ENCODE peak calls at places on chromosomes 4 and X, in seven cellular contexts. S is cardiac muscle cell, A is heart right ventricle, G is adipocyte, C is neuronal stem cell, Y is PC-9, R is endothelial cell of umbilical vein. V is an unnamed sample. For H3K9me3 and H3K36me3, the result is how much of the 10 kb centered on the place peaks cover.

GRCh38 chrX:2547746-2548145 is 47.0 kb upstream of the DHRSX start:
- DNase-seq in C (no peak), A (no peak), S (no peak), G (no peak), Y (no peak), R (no peak), V (no peak)

GRCh38 chr4:180617203-180617602 is 1626.0 kb upstream of the TENM3 start:
- DNase-seq in A (no peak), R (no peak), S (no peak), G (no peak), Y (no peak), C (no peak), V (no peak)

GRCh38 chrX:21638311-21638710 is 19.8 kb downstream of the KLHL34 start:
- DNase-seq in A (no peak), G (no peak), R (no peak), C (no peak), Y (no peak), S (no peak), V (peak)

GRCh38 chr4:8689741-8690140 is 97.2 kb downstream of the CPZ start:
- DNase-seq in R (no peak), Y (no peak), G (no peak), S (no peak), C (no peak), A (no peak), V (no peak)

GRCh38 chr4:24910504-24910903 is 2.3 kb downstream of the CCDC149 start:
- DNase-seq in A (no peak), Y (no peak), G (peak), S (no peak), R (no peak), C (no peak), V (peak)

GRCh38 chr4:156958276-156959074 is 13.1 kb downstream of the PDGFC start:
- DNase-seq in G (peak), R (no peak), S (no peak), C (no peak), A (no peak), Y (no peak), V (peak)

GRCh38 chr4:73944061-73944875 is 37.6 kb downstream of the PF4 start:
- DNase-seq in R (peak), S (peak), Y (no peak), A (peak), G (peak), C (peak), V (peak)

GRCh38 chr4:6938237-6938636 is 28.6 kb downstream of the TBC1D14 start:
- DNase-seq in G (no peak), Y (no peak), S (no peak), C (no peak), R (peak), A (peak), V (no peak)

GRCh38 chr4:189592905-189593304 is 347.8 kb upstream of the FRG1 start:
- DNase-seq in S (no peak), A (no peak), G (no peak), C (no peak), Y (no peak), R (no peak), V (no peak)

GRCh38 chr4:80465238-80465637 is 129.7 kb downstream of the CFAP299 start:
- DNase-seq in Y (no peak), R (no peak), S (no peak), A (no peak), G (peak), C (peak), V (peak)

GRCh38 chr4:80461412-80461811 is 125.9 kb downstream of the CFAP299 start:
- DNase-seq in C (no peak), S (no peak), R (no peak), A (no peak), Y (peak), G (no peak), V (no peak)

GRCh38 chr4:80463509-80463908 is 128.0 kb downstream of the CFAP299 start:
- DNase-seq in S (no peak), G (no peak), A (no peak), Y (no peak), R (no peak), C (no peak), V (no peak)

GRCh38 chr4:80462537-80463207 is 127.1 kb downstream of the CFAP299 start:
- DNase-seq in C (no peak), G (no peak), S (no peak), Y (no peak), R (no peak), A (no peak), V (peak)

DNA sequence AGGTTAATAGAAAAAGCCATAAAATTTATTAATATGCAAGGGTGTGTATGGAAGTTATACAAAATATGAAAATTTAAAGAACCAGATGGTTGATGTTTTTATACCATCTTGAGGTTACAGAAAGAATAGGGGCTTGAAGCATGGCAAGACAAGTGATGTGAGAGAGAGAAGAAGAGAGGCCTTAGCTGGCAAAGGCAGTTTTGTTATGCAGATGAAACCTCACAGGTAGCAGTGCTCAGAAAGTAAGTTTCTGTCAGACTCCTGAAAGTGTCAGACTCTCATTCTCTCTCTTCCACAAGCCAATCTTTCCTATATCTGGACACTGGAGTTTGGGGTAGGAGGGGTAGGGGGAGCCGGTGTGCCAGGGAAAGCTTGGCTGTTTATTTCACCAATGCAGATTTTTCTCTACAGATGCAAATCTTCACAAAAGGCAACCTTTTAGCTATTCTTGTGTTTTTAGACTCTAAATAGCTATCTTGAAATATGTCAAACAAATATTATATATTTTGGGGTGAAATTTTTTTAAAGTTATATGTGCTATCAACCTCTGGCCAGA is 124.5 kb downstream of the CFAP299 start:
- DNase-seq in C (no peak), G (no peak), S (no peak), Y (no peak), R (no peak), A (no peak), V (no peak)
- H3K9me3 ChIP-seq in C (under half), G (under half), S (under half), Y (under half), R (under half), A (under half), V (under half)

GRCh38 chr4:10084651-10085320 is 31.8 kb downstream of the WDR1 start:
- DNase-seq in A (no peak), G (no peak), C (no peak), S (no peak), R (no peak), Y (no peak), V (no peak)
- H3K36me3 ChIP-seq in A (under half), G (half or more), C (half or more), S (half or more), R (under half), Y (under half), V (half or more)

DNA sequence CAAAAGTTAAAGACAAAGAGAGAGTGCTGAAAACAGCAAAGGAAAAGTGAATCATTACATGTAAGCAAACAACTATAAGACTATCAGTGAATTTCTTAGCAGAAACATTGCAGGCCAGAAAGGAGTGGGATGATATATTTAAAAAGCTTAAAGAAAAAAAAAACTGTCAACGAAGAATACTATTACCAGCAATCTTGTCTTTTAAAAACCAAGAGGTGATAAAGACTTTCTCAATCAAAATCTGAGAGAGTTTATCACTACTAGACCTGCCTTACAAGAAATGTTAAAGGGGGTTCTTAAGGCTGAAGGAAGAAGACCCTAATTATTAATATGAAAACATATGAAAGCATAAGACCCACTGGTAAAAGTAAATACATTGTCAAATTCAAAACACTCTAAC is 132.5 kb upstream of the ZCCHC13 start:
- DNase-seq in G (no peak), R (no peak), S (no peak), A (no peak), C (no peak), Y (no peak), V (no peak)
- H3K9me3 ChIP-seq in G (half or more), R (under half), S (under half), A (under half), C (under half), Y (under half), V (under half)

DNA sequence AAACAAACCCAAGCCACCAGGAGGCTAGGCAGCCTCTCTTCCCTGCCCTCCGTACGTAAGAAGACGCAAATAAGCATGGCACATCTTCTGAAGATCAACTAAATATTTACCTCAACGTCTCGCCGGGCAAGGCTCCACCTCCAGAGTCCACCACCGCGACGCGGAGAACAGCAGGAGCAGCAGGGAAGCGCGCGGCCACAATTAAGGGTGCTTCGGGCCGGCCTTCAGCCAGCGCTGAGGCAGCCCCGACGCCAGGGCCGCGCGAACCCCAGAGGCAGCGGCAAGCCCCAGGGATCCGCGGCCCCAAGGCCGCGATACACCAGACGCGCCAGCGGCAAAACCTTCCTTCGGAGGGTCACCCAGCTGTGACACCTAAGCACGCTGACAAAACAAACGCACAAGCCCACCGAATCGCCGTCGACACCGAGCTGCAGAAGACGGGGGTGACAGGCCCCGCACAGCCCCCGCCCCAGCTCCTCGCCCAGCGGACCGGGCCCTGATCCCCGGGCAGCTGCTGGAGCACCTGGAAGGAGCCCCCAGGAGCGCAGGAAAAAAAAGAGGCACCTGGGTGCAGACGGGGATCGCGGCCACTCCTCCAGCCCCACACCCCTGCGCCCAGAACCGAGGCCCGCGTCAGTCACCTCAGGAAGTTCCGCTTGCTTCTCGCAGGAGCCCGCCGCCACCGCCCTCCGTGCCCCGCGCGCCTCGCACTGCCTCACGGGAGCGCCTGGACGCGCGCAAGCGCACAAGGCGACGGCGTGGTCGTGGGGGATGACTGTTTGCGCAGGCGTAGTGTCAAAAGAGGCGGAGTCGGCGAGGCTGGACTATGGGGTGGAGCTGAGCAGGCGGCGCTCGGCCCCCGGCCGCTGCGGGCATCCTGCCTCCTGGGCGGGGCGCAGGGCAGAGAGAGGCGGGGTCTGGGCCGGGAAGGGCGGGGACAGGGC is at the start of the genes HAUS3 and POLN:
- DNase-seq in G (peak), S (peak), Y (peak), C (peak), R (peak), A (peak), V (peak)
- H3K36me3 ChIP-seq in G (under half), S (under half), Y (under half), C (under half), R (under half), A (under half), V (under half)

DNA sequence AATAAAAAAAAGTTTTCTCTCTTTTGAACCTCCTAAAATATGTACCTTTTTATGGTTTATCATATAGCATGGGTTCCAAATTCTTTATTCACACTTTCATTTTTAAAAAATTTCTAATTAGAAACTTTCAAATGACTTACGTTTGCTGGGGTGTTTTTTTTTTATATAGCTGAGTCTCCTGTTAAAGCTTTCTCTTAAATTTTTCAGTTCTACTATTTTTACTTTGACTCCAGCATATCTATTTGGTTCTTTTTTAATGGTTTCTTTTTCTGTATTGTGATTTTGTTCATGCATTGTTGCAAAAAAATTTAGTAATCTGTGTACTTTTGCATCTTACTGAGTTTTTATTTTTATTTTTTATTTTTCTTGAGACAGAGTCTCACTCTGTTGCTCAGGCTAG is 22.3 kb downstream of the ZNF718 start:
- DNase-seq in C (no peak), R (no peak), S (no peak), A (no peak), Y (no peak), G (no peak), V (no peak)
- H3K9me3 ChIP-seq in C (half or more), R (under half), S (under half), A (under half), Y (under half), G (half or more), V (under half)

DNA sequence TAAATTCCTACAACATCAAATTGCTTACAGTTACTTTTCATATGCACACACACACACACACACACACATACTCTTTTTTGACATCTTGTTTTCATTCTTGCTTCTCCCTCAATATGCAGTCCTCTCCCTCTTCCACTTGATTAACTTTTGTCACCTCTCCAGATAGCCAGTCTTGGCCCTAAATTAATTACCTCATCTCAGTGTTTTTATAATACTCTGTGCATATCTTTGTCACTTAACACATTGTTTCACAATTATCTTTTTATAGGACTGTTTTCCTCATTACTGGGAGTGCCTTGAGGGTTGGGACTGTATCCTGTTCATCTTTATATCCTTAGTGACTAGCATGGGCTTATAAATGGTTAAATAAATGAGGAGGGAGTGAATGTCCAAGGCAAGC is 33.1 kb downstream of the SYNPO2 start:
- DNase-seq in G (no peak), S (no peak), C (no peak), A (no peak), Y (no peak), R (no peak), V (no peak)
- H3K36me3 ChIP-seq in G (under half), S (under half), C (under half), A (under half), Y (under half), R (under half), V (under half)

GRCh38 chr4:19005211-19005610 is 983.7 kb upstream of the LCORL start:
- DNase-seq in A (no peak), R (no peak), S (peak), C (no peak), Y (no peak), G (peak), V (peak)
- H3K9me3 ChIP-seq in A (under half), R (under half), S (under half), C (under half), Y (under half), G (under half), V (under half)

GRCh38 chr4:1295405-1296055 is 5.8 kb downstream of the MAEA start:
- DNase-seq in A (no peak), S (no peak), G (no peak), R (no peak), Y (no peak), C (no peak), V (no peak)

GRCh38 chr4:1297456-1298325 is 8.0 kb downstream of the MAEA start:
- DNase-seq in G (no peak), A (no peak), C (no peak), Y (no peak), S (no peak), R (no peak), V (no peak)

GRCh38 chr4:1298461-1298860 is 8.8 kb downstream of the MAEA start:
- DNase-seq in A (no peak), G (no peak), S (no peak), C (no peak), Y (no peak), R (no peak), V (no peak)

GRCh38 chr4:1296324-1297022 is 6.8 kb downstream of the MAEA start:
- DNase-seq in A (no peak), S (no peak), C (no peak), R (no peak), G (no peak), Y (no peak), V (no peak)

GRCh38 chr4:1297023-1297395 is 7.3 kb downstream of the MAEA start:
- DNase-seq in A (no peak), R (no peak), G (no peak), Y (no peak), S (no peak), C (no peak), V (no peak)
- H3K36me3 ChIP-seq in A (under half), R (under half), G (under half), Y (under half), S (under half), C (under half), V (under half)

GRCh38 chrX:13857804-13858203 is 40.9 kb upstream of the GPM6B start:
- DNase-seq in Y (no peak), A (no peak), S (no peak), G (no peak), C (no peak), R (no peak), V (no peak)

GRCh38 chrX:13864264-13864663 is 47.4 kb upstream of the GPM6B start:
- DNase-seq in G (peak), A (no peak), Y (no peak), S (no peak), C (no peak), R (no peak), V (peak)

GRCh38 chrX:13868481-13869040 is 51.7 kb upstream of the GPM6B start:
- DNase-seq in G (peak), A (no peak), C (no peak), S (no peak), R (no peak), Y (no peak), V (peak)

DNA sequence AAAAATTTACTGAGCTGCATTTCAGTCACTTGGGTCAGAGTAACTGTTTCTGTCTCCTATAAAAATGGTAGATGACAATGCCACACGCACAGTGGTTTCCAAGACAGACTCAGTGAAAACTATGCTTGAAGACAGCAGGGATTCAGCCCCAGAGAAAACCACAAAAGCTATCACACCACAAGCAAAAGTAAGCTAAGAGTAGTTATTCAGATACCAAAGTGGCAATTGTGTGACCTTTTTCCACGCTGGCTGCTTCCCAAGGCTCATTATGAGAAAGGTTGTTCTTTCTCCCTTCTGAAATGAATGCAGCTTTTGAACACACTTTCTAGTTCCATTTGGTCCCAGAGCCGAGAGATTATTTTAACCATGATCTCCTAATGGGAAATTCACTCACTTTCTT is 46.4 kb upstream of the GPM6B start:
- DNase-seq in S (no peak), C (no peak), Y (no peak), G (no peak), A (no peak), R (no peak), V (no peak)
- H3K9me3 ChIP-seq in S (under half), C (under half), Y (under half), G (under half), A (under half), R (under half), V (under half)

V was measured in GM23248.